ENCODE peak calls at places on chromosome 9, in ten cellular contexts. B, N, G, O, U, A, W, F, D and K are unnamed samples.

GRCh38 chr9:76218151-76218867 is 175.9 kb downstream of the RFK start:
- DNase-seq in A (no peak), N (no peak), O (no peak), W (no peak), G (no peak), D (no peak), B (no peak), F (no peak), U (no peak), K (no peak)

GRCh38 chr9:87610200-87611155 is 112.8 kb downstream of the DAPK1 start:
- DNase-seq in U (peak), D (no peak), O (no peak), B (no peak), W (no peak), A (no peak), F (no peak), G (peak), N (no peak), K (peak)

GRCh38 chr9:85742630-85742928 is 825 bp upstream of the AGTPBP1 start:
- DNase-seq in B (no peak), D (no peak), W (no peak), G (peak), F (peak), U (peak), N (no peak), A (no peak), O (no peak), K (peak)

GRCh38 chr9:16044116-16044881 is 491.5 kb downstream of the CCDC171 start:
- DNase-seq in U (peak), N (no peak), D (no peak), B (no peak), G (no peak), O (no peak), W (no peak), A (no peak), F (no peak), K (no peak)

GRCh38 chr9:36866840-36867239 is 167.2 kb downstream of the PAX5 start:
- DNase-seq in U (no peak), D (no peak), G (no peak), O (peak), F (no peak), W (no peak), N (no peak), B (no peak), A (no peak), K (no peak)

GRCh38 chr9:121599186-121599871 is 52.1 kb upstream of the DAB2IP start:
- DNase-seq in O (peak), B (no peak), F (no peak), U (no peak), N (peak), D (peak), G (peak), W (peak), A (no peak), K (no peak)

GRCh38 chr9:98764351-98764750 is 32.0 kb downstream of the ANKS6 start:
- DNase-seq in D (no peak), O (no peak), B (no peak), N (no peak), A (no peak), G (no peak), W (no peak), U (no peak), F (no peak), K (no peak)

GRCh38 chr9:135521608-135522095 is 412 bp downstream of the LCN1 start:
- DNase-seq in U (no peak), F (no peak), D (no peak), O (no peak), N (no peak), B (peak), W (no peak), A (no peak), G (no peak), K (no peak)

GRCh38 chr9:125732562-125732961 is 14.6 kb upstream of the PBX3 start:
- DNase-seq in U (no peak), W (no peak), B (no peak), O (no peak), A (no peak), F (no peak), G (no peak), N (no peak), D (no peak), K (peak)

GRCh38 chr9:76419782-76420380 is 25.7 kb upstream of the RFK start:
- DNase-seq in D (no peak), O (no peak), G (no peak), F (no peak), B (no peak), W (peak), A (no peak), N (no peak), U (peak), K (peak)

GRCh38 chr9:79817469-79818004 is 245.8 kb downstream of the TLE4 start:
- DNase-seq in G (no peak), B (no peak), A (peak), U (no peak), W (no peak), D (no peak), N (no peak), F (no peak), O (peak), K (no peak)

GRCh38 chr9:114274217-114274616 is 48.7 kb upstream of the ORM1 start:
- DNase-seq in O (no peak), U (no peak), D (no peak), G (no peak), B (no peak), A (no peak), N (no peak), F (no peak), W (no peak), K (no peak)

GRCh38 chr9:136409557-136410455 is 608 bp downstream of the ENTR1 start:
- DNase-seq in O (no peak), W (peak), G (peak), D (peak), A (no peak), N (peak), B (peak), U (peak), F (peak), K (peak)

GRCh38 chr9:123282343-123283047 is 14.1 kb upstream of the STRBP start:
- DNase-seq in N (no peak), D (peak), G (no peak), O (no peak), F (no peak), W (peak), U (no peak), A (no peak), B (peak), K (no peak)

GRCh38 chr9:89744730-89745129 is 139.9 kb downstream of the GADD45G start:
- DNase-seq in A (no peak), F (no peak), B (no peak), O (no peak), G (peak), D (no peak), N (no peak), W (no peak), U (no peak), K (no peak)

GRCh38 chr9:96490534-96491078 is 40.6 kb downstream of the HABP4 start:
- DNase-seq in W (no peak), N (no peak), O (no peak), U (no peak), B (no peak), A (no peak), G (no peak), F (no peak), D (no peak), K (no peak)

GRCh38 chr9:121638399-121638798 is 13.0 kb upstream of the DAB2IP start:
- DNase-seq in O (no peak), D (no peak), B (no peak), W (no peak), F (no peak), U (no peak), G (no peak), A (no peak), N (no peak), K (no peak)

DNA sequence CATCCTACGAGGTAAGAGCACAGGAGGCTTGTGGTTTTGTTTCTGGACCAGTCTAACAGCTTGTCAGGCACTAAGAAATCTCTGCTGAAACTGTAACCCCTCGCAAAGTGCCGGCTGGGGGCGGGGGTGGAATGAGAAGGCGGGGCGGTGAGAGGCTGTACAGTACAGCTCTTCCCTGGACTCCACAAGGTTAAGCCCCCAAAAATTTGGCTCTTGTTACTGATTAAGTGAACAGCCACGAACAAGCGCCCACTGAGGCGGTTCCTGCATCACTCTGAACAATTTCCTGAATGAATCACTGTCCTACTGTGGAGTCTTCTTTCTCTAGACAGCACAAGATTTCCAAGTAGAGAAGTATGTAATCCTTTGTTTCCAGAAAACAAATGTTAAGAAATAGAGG is 6.8 kb downstream of the FBP2 start:
- DNase-seq in O (no peak), B (no peak), U (peak), A (no peak), N (no peak), F (peak), G (peak), D (no peak), W (no peak), K (no peak)
- H3K4me3 ChIP-seq in O (no peak), B (no peak), U (no peak), A (peak), N (peak), F (no peak), G (no peak), D (no peak), W (no peak), K (no peak)

GRCh38 chr9:117411547-117411946 is 3.3 kb downstream of the ASTN2 start:
- DNase-seq in W (peak), O (no peak), N (no peak), B (no peak), F (no peak), U (peak), D (no peak), A (peak), G (peak), K (peak)
- TF ChIP-seq CTCF in W (peak), O (peak), N (peak), B (no peak), F (peak), U (peak), D (peak), A (peak), G (peak), K (peak)

GRCh38 chr9:104773118-104773517 is 9.2 kb downstream of the NIPSNAP3B start:
- DNase-seq in A (no peak), U (no peak), D (no peak), O (no peak), F (no peak), N (no peak), B (no peak), W (no peak), G (no peak), K (no peak)
- H3K4me3 ChIP-seq in A (no peak), U (no peak), D (no peak), O (peak), F (no peak), N (no peak), B (no peak), W (no peak), G (no peak), K (no peak)

DNA sequence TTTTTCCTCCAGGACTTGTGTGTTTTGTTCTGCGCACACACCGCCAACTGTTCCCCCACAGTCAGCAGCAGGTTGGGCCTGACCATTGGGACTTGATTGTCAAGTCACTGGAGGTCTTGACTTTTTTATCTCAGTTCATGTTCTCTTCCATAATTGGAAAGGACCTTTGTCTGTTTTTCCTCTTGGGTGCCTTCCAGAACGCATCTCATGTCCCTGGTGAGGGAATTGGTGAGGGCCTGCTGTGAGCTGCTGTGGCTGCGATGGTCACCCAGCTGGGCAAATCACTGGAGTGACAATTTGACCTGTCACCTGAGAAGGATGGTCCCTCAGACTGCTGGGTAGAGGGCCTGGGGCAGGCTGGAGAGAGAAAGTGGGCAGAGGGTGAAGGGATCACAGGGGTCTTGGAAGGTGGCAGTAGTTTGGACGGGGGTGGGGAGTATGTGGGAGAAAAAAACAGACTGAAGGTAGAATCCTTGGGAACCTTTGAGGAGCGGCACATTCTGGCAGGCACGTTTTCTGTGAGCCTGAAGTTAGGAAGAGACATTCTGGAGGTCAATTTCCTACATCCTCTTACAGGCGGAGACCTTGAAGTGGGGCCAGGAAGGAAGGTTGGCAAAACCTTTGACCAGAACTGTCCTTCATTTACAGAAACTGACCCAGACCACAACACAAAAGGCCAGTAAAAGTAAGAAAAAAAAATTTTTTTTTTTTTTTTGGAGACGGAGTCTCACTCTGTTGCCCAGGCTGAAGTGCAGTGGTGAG is 4.4 kb downstream of the CDK9 start:
- DNase-seq in O (no peak), G (no peak), N (no peak), U (no peak), F (no peak), D (no peak), B (no peak), A (no peak), W (no peak), K (no peak)
- TF ChIP-seq CTCF in O (no peak), G (no peak), N (no peak), U (no peak), F (no peak), D (no peak), B (no peak), A (no peak), W (no peak), K (no peak)

DNA sequence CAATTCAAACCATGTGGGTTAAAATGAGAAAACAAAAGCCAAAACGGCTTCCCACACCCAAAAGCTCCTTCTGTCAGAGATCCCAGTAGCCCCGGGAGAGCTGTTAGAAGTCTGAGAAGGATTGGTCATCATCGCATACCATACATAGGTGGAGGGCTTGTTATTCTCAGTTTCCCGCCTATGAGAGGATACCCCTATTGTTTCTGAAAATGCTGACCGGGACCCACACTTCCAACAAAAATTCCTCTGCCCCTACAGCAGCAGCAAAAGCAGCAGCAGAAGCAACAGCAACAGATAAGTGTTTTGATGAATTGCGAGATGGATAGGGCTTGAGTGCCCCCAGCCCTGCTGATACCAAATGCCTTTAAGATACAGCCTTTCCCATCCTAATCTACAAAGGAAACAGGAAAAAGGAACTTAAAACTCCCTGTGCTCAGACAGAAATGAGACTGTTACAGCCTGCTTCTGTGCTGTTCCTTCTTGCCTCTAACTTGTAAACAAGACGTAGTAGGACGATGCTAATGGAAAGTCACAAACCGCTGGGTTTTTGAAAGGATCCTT is at the start of gene TEK:
- DNase-seq in F (no peak), N (no peak), B (no peak), U (peak), A (no peak), D (no peak), G (no peak), O (no peak), W (no peak), K (peak)
- H3K4me3 ChIP-seq in F (peak), N (peak), B (no peak), U (peak), A (no peak), D (no peak), G (no peak), O (peak), W (no peak), K (peak)